ENCODE peak calls at places on chromosomes 4 and X, in seven cellular contexts. X, T, W, P, N, D and M are unnamed samples.

GRCh38 chr4:85028910-85029309 is 62.4 kb upstream of the WDFY3 start:
- DNase-seq in X (no peak), T (no peak), W (no peak), P (no peak), N (no peak), D (no peak), M (peak; percentile 49)

GRCh38 chrX:38561951-38562719 is 793 bp downstream of the TSPAN7 start:
- DNase-seq in X (no peak), T (peak; percentile 2), W (peak; percentile 46), P (peak; percentile 75), N (no peak), D (no peak), M (no peak)

GRCh38 chrX:120309873-120310730 is 1.2 kb downstream of the TMEM255A start:
- DNase-seq in X (no peak), T (no peak), W (no peak), P (peak; percentile 3), N (no peak), D (no peak), M (no peak)

GRCh38 chrX:132614297-132614696 is 125.5 kb upstream of the MBNL3 start:
- DNase-seq in X (no peak), T (no peak), W (no peak), P (no peak), N (no peak), D (no peak), M (no peak)

GRCh38 chr4:89160806-89161205 is 49.5 kb downstream of the TIGD2 start:
- DNase-seq in X (no peak), T (no peak), W (no peak), P (no peak), N (no peak), D (no peak), M (no peak)

GRCh38 chr4:55121246-55121645 is 4.1 kb downstream of the KDR start:
- DNase-seq in X (no peak), T (no peak), W (no peak), P (no peak), N (no peak), D (no peak), M (no peak)

GRCh38 chrX:102599950-102600579 is 750 bp downstream of the ARMCX5 start:
- DNase-seq in X (no peak), T (no peak), W (no peak), P (peak; percentile 4), N (no peak), D (no peak), M (peak; percentile 13)

GRCh38 chrX:30224541-30224940 is 5.9 kb upstream of the MAGEB3 start:
- DNase-seq in X (no peak), T (no peak), W (no peak), P (no peak), N (no peak), D (no peak), M (no peak)

GRCh38 chrX:121333942-121334341 is 286.5 kb downstream of the GLUD2 start:
- DNase-seq in X (no peak), T (no peak), W (peak; percentile 26), P (no peak), N (no peak), D (no peak), M (no peak)

GRCh38 chr4:176774852-176775251 is 17.9 kb downstream of the VEGFC start:
- DNase-seq in X (no peak), T (no peak), W (no peak), P (no peak), N (no peak), D (no peak), M (no peak)

GRCh38 chrX:80876877-80877276 is 67.2 kb upstream of the BRWD3 start:
- DNase-seq in X (no peak), T (no peak), W (peak; percentile 22), P (peak; percentile 9), N (no peak), D (peak; percentile 0), M (peak; percentile 27)

GRCh38 chrX:103718120-103718519 is 7.4 kb downstream of the TMEM31 start:
- DNase-seq in X (no peak), T (no peak), W (no peak), P (no peak), N (no peak), D (no peak), M (no peak)

GRCh38 chr4:7828926-7829325 is 110.7 kb downstream of the AFAP1 start:
- DNase-seq in X (no peak), T (no peak), W (no peak), P (no peak), N (no peak), D (no peak), M (peak; percentile 53)

GRCh38 chr4:168643083-168643795 is 146.4 kb downstream of the PALLD start:
- DNase-seq in X (no peak), T (no peak), W (no peak), P (no peak), N (no peak), D (no peak), M (no peak)

GRCh38 chr4:102439835-102440234 is 61.3 kb upstream of the NFKB1 start:
- DNase-seq in X (peak; percentile 45), T (no peak), W (no peak), P (no peak), N (no peak), D (no peak), M (peak; percentile 71)

GRCh38 chr4:55008166-55009056 is 117.0 kb downstream of the KDR start:
- DNase-seq in X (no peak), T (no peak), W (no peak), P (no peak), N (no peak), D (no peak), M (no peak)

GRCh38 chr4:147370881-147371280 is 110.0 kb upstream of the EDNRA start:
- DNase-seq in X (no peak), T (no peak), W (no peak), P (no peak), N (no peak), D (no peak), M (no peak)

GRCh38 chr4:140094701-140095420 is 59.1 kb downstream of the MAML3 start:
- DNase-seq in X (no peak), T (peak; percentile 49), W (no peak), P (peak; percentile 51), N (peak; percentile 13), D (no peak), M (no peak)

GRCh38 chr4:5635826-5636196 is 72.5 kb downstream of the EVC2 start:
- DNase-seq in X (peak; percentile 79), T (no peak), W (no peak), P (no peak), N (no peak), D (peak; percentile 21), M (no peak)

GRCh38 chrX:100410083-100410590 is at the start of gene PCDH19:
- DNase-seq in X (no peak), T (peak; percentile 40), W (peak; percentile 23), P (peak; percentile 12), N (no peak), D (peak; percentile 1), M (no peak)

GRCh38 chr4:76804060-76804459 is 93.9 kb downstream of the SOWAHB start:
- DNase-seq in X (no peak), T (no peak), W (no peak), P (no peak), N (no peak), D (no peak), M (no peak)

GRCh38 chr4:100981447-100982204 is 365.7 kb downstream of the PPP3CA start:
- DNase-seq in X (no peak), T (no peak), W (no peak), P (no peak), N (no peak), D (no peak), M (peak; percentile 30)